ENCODE peak calls at places on chromosomes 2 and 18, in nine cellular contexts. One of them, this sample, is unnamed.

GRCh38 chr2:36449943-36450392 is 94.4 kb downstream of the CRIM1 start:
- DNase-seq in anterior cingulate cortex: no peak
- DNase-seq in NCI-H748 treated with DMSO at 0.1 percent for 48 hours: no peak
- DNase-seq in T-helper 9 cell: no peak
- DNase-seq in caudate nucleus: no peak
- DNase-seq in iris pigment epithelial cell: peak
- DNase-seq in HFFc6: no peak
- DNase-seq in D341Med: no peak
- DNase-seq in LoVo: no peak
- DNase-seq in this sample: no peak

GRCh38 chr2:190718652-190719526 is 70.0 kb downstream of the NAB1 start:
- DNase-seq in NCI-H748 treated with DMSO at 0.1 percent for 48 hours: no peak
- DNase-seq in caudate nucleus: no peak
- DNase-seq in anterior cingulate cortex: no peak
- DNase-seq in iris pigment epithelial cell: peak
- DNase-seq in T-helper 9 cell: no peak
- DNase-seq in D341Med: no peak
- DNase-seq in HFFc6: peak
- DNase-seq in LoVo: peak
- DNase-seq in this sample: peak

GRCh38 chr2:117470311-117471095 is 344.0 kb upstream of the DDX18 start:
- DNase-seq in anterior cingulate cortex: no peak
- DNase-seq in HFFc6: no peak
- DNase-seq in NCI-H748 treated with DMSO at 0.1 percent for 48 hours: peak
- DNase-seq in LoVo: peak
- DNase-seq in iris pigment epithelial cell: no peak
- DNase-seq in D341Med: peak
- DNase-seq in caudate nucleus: no peak
- DNase-seq in T-helper 9 cell: no peak
- DNase-seq in this sample: no peak

GRCh38 chr2:170715932-170716777 is 1.0 kb downstream of the SP5 start:
- DNase-seq in caudate nucleus: no peak
- DNase-seq in iris pigment epithelial cell: no peak
- DNase-seq in NCI-H748 treated with DMSO at 0.1 percent for 48 hours: peak
- DNase-seq in LoVo: no peak
- DNase-seq in T-helper 9 cell: no peak
- DNase-seq in anterior cingulate cortex: no peak
- DNase-seq in HFFc6: no peak
- DNase-seq in D341Med: peak
- DNase-seq in this sample: no peak

GRCh38 chr18:54125429-54125828 is 99.0 kb downstream of the MBD2 start:
- DNase-seq in iris pigment epithelial cell: no peak
- DNase-seq in HFFc6: no peak
- DNase-seq in LoVo: no peak
- DNase-seq in caudate nucleus: no peak
- DNase-seq in T-helper 9 cell: no peak
- DNase-seq in NCI-H748 treated with DMSO at 0.1 percent for 48 hours: no peak
- DNase-seq in anterior cingulate cortex: no peak
- DNase-seq in D341Med: no peak
- DNase-seq in this sample: no peak

GRCh38 chr2:113013336-113013661 is 8.0 kb downstream of the IL36A start:
- DNase-seq in D341Med: no peak
- DNase-seq in HFFc6: no peak
- DNase-seq in iris pigment epithelial cell: no peak
- DNase-seq in NCI-H748 treated with DMSO at 0.1 percent for 48 hours: no peak
- DNase-seq in anterior cingulate cortex: no peak
- DNase-seq in T-helper 9 cell: no peak
- DNase-seq in caudate nucleus: no peak
- DNase-seq in LoVo: no peak
- DNase-seq in this sample: no peak

GRCh38 chr18:61702007-61702406 is 190.8 kb downstream of the RNF152 start:
- DNase-seq in HFFc6: peak
- DNase-seq in caudate nucleus: no peak
- DNase-seq in anterior cingulate cortex: no peak
- DNase-seq in iris pigment epithelial cell: peak
- DNase-seq in NCI-H748 treated with DMSO at 0.1 percent for 48 hours: no peak
- DNase-seq in LoVo: no peak
- DNase-seq in D341Med: no peak
- DNase-seq in T-helper 9 cell: no peak
- DNase-seq in this sample: peak

GRCh38 chr2:166091439-166091838 is 36.4 kb downstream of the SCN1A start:
- DNase-seq in T-helper 9 cell: no peak
- DNase-seq in LoVo: no peak
- DNase-seq in NCI-H748 treated with DMSO at 0.1 percent for 48 hours: no peak
- DNase-seq in caudate nucleus: no peak
- DNase-seq in iris pigment epithelial cell: peak
- DNase-seq in D341Med: no peak
- DNase-seq in HFFc6: no peak
- DNase-seq in anterior cingulate cortex: no peak
- DNase-seq in this sample: no peak

GRCh38 chr2:8135051-8135675 is 546.7 kb upstream of the ID2 start:
- DNase-seq in iris pigment epithelial cell: no peak
- DNase-seq in anterior cingulate cortex: no peak
- DNase-seq in LoVo: no peak
- DNase-seq in D341Med: no peak
- DNase-seq in HFFc6: no peak
- DNase-seq in caudate nucleus: no peak
- DNase-seq in NCI-H748 treated with DMSO at 0.1 percent for 48 hours: peak
- DNase-seq in T-helper 9 cell: no peak
- DNase-seq in this sample: no peak

GRCh38 chr2:236887519-236887918 is 198.2 kb upstream of the COPS8 start:
- DNase-seq in iris pigment epithelial cell: peak
- DNase-seq in T-helper 9 cell: no peak
- DNase-seq in HFFc6: peak
- DNase-seq in anterior cingulate cortex: no peak
- DNase-seq in caudate nucleus: no peak
- DNase-seq in NCI-H748 treated with DMSO at 0.1 percent for 48 hours: no peak
- DNase-seq in LoVo: no peak
- DNase-seq in D341Med: no peak
- DNase-seq in this sample: peak

GRCh38 chr18:59715966-59716369 is 18.7 kb upstream of the CCBE1 start:
- DNase-seq in iris pigment epithelial cell: peak
- DNase-seq in LoVo: peak
- DNase-seq in caudate nucleus: no peak
- DNase-seq in anterior cingulate cortex: no peak
- DNase-seq in NCI-H748 treated with DMSO at 0.1 percent for 48 hours: no peak
- DNase-seq in T-helper 9 cell: no peak
- DNase-seq in HFFc6: peak
- DNase-seq in D341Med: no peak
- DNase-seq in this sample: peak

GRCh38 chr2:226413498-226414130 is 386.0 kb downstream of the IRS1 start:
- DNase-seq in LoVo: no peak
- DNase-seq in NCI-H748 treated with DMSO at 0.1 percent for 48 hours: no peak
- DNase-seq in anterior cingulate cortex: no peak
- DNase-seq in HFFc6: no peak
- DNase-seq in caudate nucleus: no peak
- DNase-seq in iris pigment epithelial cell: no peak
- DNase-seq in D341Med: no peak
- DNase-seq in T-helper 9 cell: no peak
- DNase-seq in this sample: no peak

GRCh38 chr2:178412047-178412446 is 38.9 kb downstream of the PRKRA start:
- DNase-seq in LoVo: peak
- DNase-seq in caudate nucleus: no peak
- DNase-seq in HFFc6: no peak
- DNase-seq in iris pigment epithelial cell: no peak
- DNase-seq in anterior cingulate cortex: no peak
- DNase-seq in NCI-H748 treated with DMSO at 0.1 percent for 48 hours: no peak
- DNase-seq in T-helper 9 cell: no peak
- DNase-seq in D341Med: no peak
- DNase-seq in this sample: no peak

GRCh38 chr2:38619458-38620164 is 16.9 kb upstream of the HNRNPLL start:
- DNase-seq in anterior cingulate cortex: no peak
- DNase-seq in HFFc6: no peak
- DNase-seq in LoVo: no peak
- DNase-seq in iris pigment epithelial cell: peak
- DNase-seq in NCI-H748 treated with DMSO at 0.1 percent for 48 hours: no peak
- DNase-seq in D341Med: no peak
- DNase-seq in caudate nucleus: no peak
- DNase-seq in T-helper 9 cell: no peak
- DNase-seq in this sample: peak

GRCh38 chr2:112073875-112074274 is 18.8 kb downstream of the TMEM87B start:
- DNase-seq in D341Med: no peak
- DNase-seq in caudate nucleus: no peak
- DNase-seq in HFFc6: peak
- DNase-seq in anterior cingulate cortex: no peak
- DNase-seq in iris pigment epithelial cell: no peak
- DNase-seq in T-helper 9 cell: no peak
- DNase-seq in NCI-H748 treated with DMSO at 0.1 percent for 48 hours: peak
- DNase-seq in LoVo: no peak
- DNase-seq in this sample: peak

GRCh38 chr2:212592695-212593094 is 54.1 kb upstream of the ERBB4 start:
- DNase-seq in anterior cingulate cortex: no peak
- DNase-seq in NCI-H748 treated with DMSO at 0.1 percent for 48 hours: no peak
- DNase-seq in iris pigment epithelial cell: no peak
- DNase-seq in LoVo: no peak
- DNase-seq in D341Med: no peak
- DNase-seq in T-helper 9 cell: no peak
- DNase-seq in HFFc6: no peak
- DNase-seq in caudate nucleus: no peak
- DNase-seq in this sample: no peak

GRCh38 chr2:121297217-121297830 is 12.3 kb upstream of the TFCP2L1 start:
- DNase-seq in HFFc6: peak
- DNase-seq in anterior cingulate cortex: peak
- DNase-seq in T-helper 9 cell: no peak
- DNase-seq in LoVo: peak
- DNase-seq in iris pigment epithelial cell: peak
- DNase-seq in NCI-H748 treated with DMSO at 0.1 percent for 48 hours: no peak
- DNase-seq in caudate nucleus: peak
- DNase-seq in D341Med: peak
- DNase-seq in this sample: peak

GRCh38 chr2:70709275-70709674 is 58.7 kb downstream of the ADD2 start:
- DNase-seq in anterior cingulate cortex: no peak
- DNase-seq in D341Med: no peak
- DNase-seq in caudate nucleus: no peak
- DNase-seq in LoVo: no peak
- DNase-seq in NCI-H748 treated with DMSO at 0.1 percent for 48 hours: no peak
- DNase-seq in HFFc6: no peak
- DNase-seq in T-helper 9 cell: no peak
- DNase-seq in iris pigment epithelial cell: peak
- DNase-seq in this sample: no peak

GRCh38 chr2:201432038-201432437 is 19.2 kb downstream of the TRAK2 start:
- DNase-seq in iris pigment epithelial cell: peak
- DNase-seq in caudate nucleus: no peak
- DNase-seq in LoVo: no peak
- DNase-seq in NCI-H748 treated with DMSO at 0.1 percent for 48 hours: no peak
- DNase-seq in T-helper 9 cell: no peak
- DNase-seq in HFFc6: peak
- DNase-seq in D341Med: no peak
- DNase-seq in anterior cingulate cortex: no peak
- DNase-seq in this sample: peak

GRCh38 chr2:144183744-144184143 is 336.2 kb downstream of the ZEB2 start:
- DNase-seq in iris pigment epithelial cell: peak
- DNase-seq in caudate nucleus: no peak
- DNase-seq in NCI-H748 treated with DMSO at 0.1 percent for 48 hours: no peak
- DNase-seq in HFFc6: peak
- DNase-seq in anterior cingulate cortex: no peak
- DNase-seq in LoVo: no peak
- DNase-seq in D341Med: no peak
- DNase-seq in T-helper 9 cell: peak
- DNase-seq in this sample: peak

GRCh38 chr2:170462433-170463205 is 252.5 kb upstream of the SP5 start:
- DNase-seq in NCI-H748 treated with DMSO at 0.1 percent for 48 hours: no peak
- DNase-seq in LoVo: no peak
- DNase-seq in caudate nucleus: no peak
- DNase-seq in HFFc6: no peak
- DNase-seq in iris pigment epithelial cell: no peak
- DNase-seq in D341Med: no peak
- DNase-seq in T-helper 9 cell: no peak
- DNase-seq in anterior cingulate cortex: no peak
- DNase-seq in this sample: no peak

GRCh38 chr2:222797308-222797707 is 63.5 kb upstream of the ACSL3 start:
- DNase-seq in D341Med: no peak
- DNase-seq in NCI-H748 treated with DMSO at 0.1 percent for 48 hours: peak
- DNase-seq in LoVo: no peak
- DNase-seq in anterior cingulate cortex: no peak
- DNase-seq in T-helper 9 cell: no peak
- DNase-seq in iris pigment epithelial cell: peak
- DNase-seq in caudate nucleus: no peak
- DNase-seq in HFFc6: peak
- DNase-seq in this sample: peak

GRCh38 chr2:162795312-162795711 is 43.3 kb downstream of the KCNH7 start:
- DNase-seq in T-helper 9 cell: no peak
- DNase-seq in caudate nucleus: no peak
- DNase-seq in anterior cingulate cortex: no peak
- DNase-seq in HFFc6: no peak
- DNase-seq in LoVo: no peak
- DNase-seq in D341Med: no peak
- DNase-seq in NCI-H748 treated with DMSO at 0.1 percent for 48 hours: peak
- DNase-seq in iris pigment epithelial cell: peak
- DNase-seq in this sample: no peak

GRCh38 chr2:185335879-185336278 is 402.7 kb upstream of the FSIP2 start:
- DNase-seq in NCI-H748 treated with DMSO at 0.1 percent for 48 hours: no peak
- DNase-seq in iris pigment epithelial cell: no peak
- DNase-seq in LoVo: peak
- DNase-seq in caudate nucleus: no peak
- DNase-seq in D341Med: no peak
- DNase-seq in anterior cingulate cortex: no peak
- DNase-seq in T-helper 9 cell: no peak
- DNase-seq in HFFc6: no peak
- DNase-seq in this sample: no peak

GRCh38 chr2:177680866-177681358 is 288.3 kb downstream of the AGPS start:
- DNase-seq in LoVo: no peak
- DNase-seq in T-helper 9 cell: no peak
- DNase-seq in caudate nucleus: no peak
- DNase-seq in D341Med: no peak
- DNase-seq in anterior cingulate cortex: no peak
- DNase-seq in NCI-H748 treated with DMSO at 0.1 percent for 48 hours: no peak
- DNase-seq in iris pigment epithelial cell: no peak
- DNase-seq in HFFc6: no peak
- DNase-seq in this sample: no peak

GRCh38 chr2:40032650-40033319 is 253.7 kb upstream of the THUMPD2 start:
- DNase-seq in D341Med: no peak
- DNase-seq in T-helper 9 cell: no peak
- DNase-seq in LoVo: no peak
- DNase-seq in NCI-H748 treated with DMSO at 0.1 percent for 48 hours: no peak
- DNase-seq in caudate nucleus: no peak
- DNase-seq in anterior cingulate cortex: no peak
- DNase-seq in iris pigment epithelial cell: peak
- DNase-seq in HFFc6: peak
- DNase-seq in this sample: peak

GRCh38 chr2:181988154-181988924 is 2.7 kb downstream of the PPP1R1C start:
- DNase-seq in HFFc6: no peak
- DNase-seq in caudate nucleus: no peak
- DNase-seq in LoVo: no peak
- DNase-seq in iris pigment epithelial cell: no peak
- DNase-seq in D341Med: no peak
- DNase-seq in T-helper 9 cell: no peak
- DNase-seq in NCI-H748 treated with DMSO at 0.1 percent for 48 hours: peak
- DNase-seq in anterior cingulate cortex: no peak
- DNase-seq in this sample: no peak

GRCh38 chr2:236103981-236104380 is 64.2 kb downstream of the GBX2 start:
- DNase-seq in LoVo: no peak
- DNase-seq in T-helper 9 cell: no peak
- DNase-seq in NCI-H748 treated with DMSO at 0.1 percent for 48 hours: no peak
- DNase-seq in caudate nucleus: no peak
- DNase-seq in D341Med: no peak
- DNase-seq in iris pigment epithelial cell: no peak
- DNase-seq in HFFc6: no peak
- DNase-seq in anterior cingulate cortex: no peak
- DNase-seq in this sample: no peak

GRCh38 chr2:70214958-70215357 is 24.1 kb upstream of the C2orf42 start:
- DNase-seq in anterior cingulate cortex: no peak
- DNase-seq in caudate nucleus: no peak
- DNase-seq in NCI-H748 treated with DMSO at 0.1 percent for 48 hours: no peak
- DNase-seq in HFFc6: peak
- DNase-seq in iris pigment epithelial cell: peak
- DNase-seq in D341Med: no peak
- DNase-seq in T-helper 9 cell: no peak
- DNase-seq in LoVo: no peak
- DNase-seq in this sample: peak

GRCh38 chr2:24009680-24010476 is at the start of gene MFSD2B:
- DNase-seq in LoVo: no peak
- DNase-seq in caudate nucleus: no peak
- DNase-seq in anterior cingulate cortex: no peak
- DNase-seq in NCI-H748 treated with DMSO at 0.1 percent for 48 hours: no peak
- DNase-seq in HFFc6: no peak
- DNase-seq in D341Med: peak
- DNase-seq in iris pigment epithelial cell: peak
- DNase-seq in T-helper 9 cell: no peak
- DNase-seq in this sample: peak